ENCODE peak calls at places on chromosomes 13 and 19, in nine cellular contexts. G is upper lobe of left lung; T is stimulated activated CD8-positive, alpha-beta memory T cell treated with anti-CD3 and anti-CD28 coated beads, Interleukin-4, amount 100 ng/mL, for 1 hour; I is substantia nigra; L is T-helper 1 cell; Z is cardiac muscle cell; B is neural progenitor cell; K is NCI-H1105 treated with DMSO at 0.1 percent for 48 hours; S is OCI-M1. R is an unnamed sample.

GRCh38 chr13:23871616-23872220 is 17.5 kb downstream of the MIPEP start:
- DNase-seq in G (no peak), T (no peak), I (no peak), L (no peak), Z (peak), B (peak), K (peak), S (peak), R (peak)

GRCh38 chr19:38290631-38291147 is 13.4 kb upstream of the C19orf33 start:
- DNase-seq in G (peak), T (no peak), I (no peak), L (no peak), Z (no peak), B (no peak), K (no peak), S (no peak), R (peak)

GRCh38 chr19:8148410-8149231 is 771 bp downstream of the FBN3 start:
- DNase-seq in G (peak), T (no peak), I (no peak), L (no peak), Z (peak), B (peak), K (peak), S (no peak), R (no peak)

GRCh38 chr19:46919324-46919723 is 58.5 kb downstream of the ARHGAP35 start:
- DNase-seq in G (no peak), T (no peak), I (no peak), L (no peak), Z (no peak), B (no peak), K (no peak), S (no peak), R (no peak)

GRCh38 chr19:38670921-38671398 is 23.5 kb downstream of the ACTN4 start:
- DNase-seq in G (no peak), T (no peak), I (no peak), L (no peak), Z (peak), B (no peak), K (no peak), S (peak), R (no peak)

GRCh38 chr19:15461694-15462093 is 2.6 kb downstream of the RASAL3 start:
- DNase-seq in G (no peak), T (no peak), I (no peak), L (no peak), Z (no peak), B (no peak), K (no peak), S (no peak), R (no peak)

GRCh38 chr19:38741670-38742069 is 2.6 kb downstream of the CAPN12 start:
- DNase-seq in G (no peak), T (no peak), I (no peak), L (no peak), Z (no peak), B (no peak), K (no peak), S (no peak), R (no peak)

GRCh38 chr13:114123448-114123847 is 9.0 kb downstream of the RASA3 start:
- DNase-seq in G (no peak), T (no peak), I (no peak), L (no peak), Z (no peak), B (no peak), K (no peak), S (no peak), R (no peak)

GRCh38 chr13:56187331-56187730 is 953.4 kb upstream of the PRR20A start:
- DNase-seq in G (no peak), T (no peak), I (no peak), L (no peak), Z (no peak), B (no peak), K (no peak), S (no peak), R (no peak)

GRCh38 chr13:36038785-36039415 is 92.3 kb downstream of the DCLK1 start:
- DNase-seq in G (no peak), T (no peak), I (no peak), L (no peak), Z (no peak), B (no peak), K (no peak), S (no peak), R (peak)

R was measured in cardiac fibroblast.